ENCODE peak calls at places on chromosomes 12 and 14, in seven cellular contexts. N is H9, F is H1, E is IMR-90, T is trophoblast cell, S is neuronal stem cell, Q is mesendoderm. X is an unnamed sample.

GRCh38 chr12:44511289-44511688 is 364.8 kb downstream of the NELL2 start:
- DNase-seq in F (no peak), N (no peak), T (peak), Q (no peak), S (no peak), E (no peak), X (no peak)

GRCh38 chr12:1362143-1362542 is 232.2 kb downstream of the FBXL14 start:
- DNase-seq in T (no peak), Q (no peak), N (no peak), F (no peak), E (no peak), S (no peak), X (no peak)

GRCh38 chr14:79333198-79333546 is 878.1 kb downstream of the DIO2 start:
- DNase-seq in Q (peak), T (peak), S (no peak), E (no peak), F (no peak), N (no peak), X (no peak)

GRCh38 chr12:12548713-12549112 is 13.9 kb downstream of the DUSP16 start:
- DNase-seq in F (no peak), T (no peak), Q (no peak), S (no peak), N (no peak), E (no peak), X (no peak)

GRCh38 chr12:31234955-31235867 is 90.7 kb downstream of the SINHCAF start:
- DNase-seq in T (peak), F (peak), N (peak), S (peak), E (peak), Q (peak), X (peak)

GRCh38 chr12:109530301-109530685 is 43.0 kb downstream of the MMAB start:
- DNase-seq in N (no peak), Q (no peak), E (no peak), S (no peak), F (no peak), T (no peak), X (no peak)

GRCh38 chr14:96844857-96845570 is 47.8 kb downstream of the VRK1 start:
- DNase-seq in N (no peak), Q (no peak), E (no peak), S (no peak), F (no peak), T (no peak), X (no peak)

GRCh38 chr12:52689239-52689638 is 9.0 kb upstream of the KRT1 start:
- DNase-seq in F (no peak), Q (no peak), T (no peak), E (no peak), N (no peak), S (no peak), X (no peak)

GRCh38 chr12:95963104-95963503 is 20.0 kb downstream of the AMDHD1 start:
- DNase-seq in Q (peak), T (no peak), N (no peak), E (no peak), F (no peak), S (no peak), X (peak)

GRCh38 chr12:57904848-57905811 is 36.2 kb upstream of the ATP23 start:
- DNase-seq in F (peak), Q (peak), E (peak), S (peak), T (peak), N (peak), X (peak)

GRCh38 chr12:112839386-112839972 is 47.9 kb downstream of the RPH3A start:
- DNase-seq in N (no peak), T (peak), F (no peak), E (peak), S (no peak), Q (peak), X (peak)

GRCh38 chr14:24775919-24776318 is 141.9 kb upstream of the GZMB start:
- DNase-seq in N (peak), E (no peak), F (no peak), Q (no peak), S (no peak), T (no peak), X (no peak)

GRCh38 chr12:82841379-82841778 is 154.7 kb downstream of the TMTC2 start:
- DNase-seq in T (no peak), S (no peak), F (no peak), Q (no peak), E (no peak), N (no peak), X (no peak)

GRCh38 chr12:54824402-54824801 is 29.9 kb upstream of the MUCL1 start:
- DNase-seq in S (no peak), F (no peak), T (no peak), E (no peak), N (no peak), Q (peak), X (no peak)
- H4K8ac ChIP-seq in S (no peak), F (no peak), T (no peak), E (no peak), N (no peak), Q (no peak), X (no peak)

DNA sequence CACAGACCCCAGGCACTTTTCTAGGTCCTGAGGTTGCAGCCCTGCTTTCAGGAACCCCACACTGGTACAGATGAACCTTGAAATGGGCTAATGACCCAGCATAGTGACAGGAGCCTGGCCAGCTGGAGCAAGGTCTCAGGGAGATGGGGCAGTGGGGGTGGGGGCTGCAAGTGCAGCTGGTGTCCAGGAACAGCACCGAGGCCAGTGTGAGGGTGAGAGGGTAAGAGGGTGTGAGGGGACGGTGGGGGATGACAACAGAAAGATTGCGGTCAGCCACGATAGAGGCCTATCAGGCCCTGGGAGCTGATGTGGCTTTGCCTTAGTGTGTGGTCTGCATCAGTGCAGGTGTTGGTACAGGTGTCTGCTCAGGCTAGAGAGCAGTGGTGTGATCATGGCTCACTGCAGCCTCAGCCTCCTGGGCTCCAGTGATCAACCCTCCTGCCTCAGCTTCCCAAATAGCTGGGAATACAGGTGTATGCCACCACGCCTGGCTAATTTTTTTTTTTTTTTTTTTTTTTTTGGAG is 59.7 kb downstream of the EP400 start:
- DNase-seq in F (no peak), N (no peak), Q (no peak), T (no peak), S (no peak), E (no peak), X (no peak)
- H4K8ac ChIP-seq in F (no peak), N (no peak), Q (no peak), T (no peak), S (peak), E (no peak), X (no peak)

DNA sequence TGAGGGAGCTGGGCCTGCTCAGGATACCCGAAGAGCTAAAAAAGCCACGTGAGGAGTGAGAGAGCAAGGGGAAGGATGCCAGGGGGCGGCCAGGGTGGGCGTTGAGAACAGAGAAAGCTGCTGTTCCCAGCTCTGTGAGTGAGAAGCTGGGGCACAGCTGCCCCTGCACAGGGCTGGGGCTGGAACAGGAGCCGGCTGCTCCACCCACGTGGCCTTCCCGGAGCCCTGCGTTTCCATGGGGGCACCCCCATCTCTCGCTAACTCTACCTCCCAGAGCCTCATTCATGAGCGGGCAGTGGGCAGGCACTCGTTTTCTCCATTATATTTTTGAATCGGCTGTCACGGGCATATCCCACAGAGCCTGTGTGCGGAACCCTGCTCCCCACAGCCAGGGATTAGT is 42.7 kb downstream of the RFLNA start:
- DNase-seq in F (no peak), S (no peak), E (no peak), Q (no peak), N (no peak), T (no peak), X (no peak)
- H4K8ac ChIP-seq in F (no peak), S (no peak), E (no peak), Q (no peak), N (no peak), T (no peak), X (no peak)

DNA sequence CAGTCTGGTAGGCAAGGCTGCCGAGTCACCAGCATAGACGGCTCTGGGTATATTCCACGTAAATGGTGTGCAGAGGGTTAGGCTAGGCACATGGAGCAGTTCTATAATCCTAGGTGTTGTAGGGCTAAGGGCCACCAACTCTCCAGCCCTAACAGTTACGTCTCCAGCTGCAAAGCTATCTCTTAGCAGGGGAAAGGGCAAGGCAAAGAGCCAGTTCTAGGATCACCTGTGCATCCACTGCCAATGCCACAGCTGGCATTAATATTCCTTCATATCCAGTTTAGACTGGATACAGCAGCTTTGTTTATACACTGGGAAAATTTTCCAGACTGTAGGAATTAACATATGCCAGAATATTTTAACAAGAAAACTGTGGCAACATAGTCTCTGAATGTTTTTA is 53.0 kb downstream of the SH2B3 start:
- DNase-seq in F (peak), E (no peak), Q (no peak), T (no peak), S (no peak), N (no peak), X (no peak)
- H4K8ac ChIP-seq in F (no peak), E (no peak), Q (no peak), T (no peak), S (no peak), N (no peak), X (no peak)

DNA sequence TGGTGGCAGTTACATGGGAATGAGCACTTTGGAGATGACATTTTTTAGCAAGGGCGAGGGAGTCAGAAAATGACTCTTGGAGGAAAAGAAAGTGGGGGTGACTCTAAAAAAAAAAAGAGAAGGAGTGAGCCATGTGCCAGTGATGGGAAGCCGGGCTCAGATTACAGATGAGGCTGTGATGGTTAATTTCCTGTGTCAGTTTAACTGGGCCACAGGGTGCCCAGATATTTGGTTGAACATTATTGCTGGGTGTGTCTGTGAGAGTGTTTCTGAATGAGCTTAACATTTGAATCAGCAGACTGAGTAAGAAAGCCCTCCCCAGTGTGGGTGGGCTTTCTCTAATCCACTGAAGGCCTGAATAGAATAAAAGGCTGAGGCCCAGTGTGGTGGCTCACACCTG is 26.8 kb upstream of the CCDC60 start:
- DNase-seq in T (no peak), N (no peak), F (no peak), Q (no peak), S (no peak), E (no peak), X (no peak)
- H4K8ac ChIP-seq in T (no peak), N (no peak), F (no peak), Q (no peak), S (no peak), E (no peak), X (no peak)

DNA sequence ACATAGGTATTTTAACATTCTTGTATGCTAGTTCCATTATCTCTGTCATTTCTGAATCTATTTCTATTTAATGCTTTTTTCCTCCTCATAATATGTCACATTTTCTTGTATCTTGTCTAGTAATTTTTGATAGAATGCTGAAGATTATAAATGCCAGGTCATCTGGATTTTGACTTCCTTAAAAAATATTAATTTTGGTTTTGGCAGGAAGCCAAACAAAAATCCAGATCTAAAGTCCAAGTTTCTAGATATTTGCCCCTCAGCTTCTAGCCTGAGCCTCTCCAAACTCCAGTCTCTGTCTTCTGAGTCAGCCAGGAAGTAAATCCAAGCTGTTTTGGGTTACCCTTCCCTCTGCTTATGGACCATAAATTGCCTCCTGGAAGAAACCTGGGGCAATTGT is 335.4 kb downstream of the APAF1 start:
- DNase-seq in S (no peak), E (no peak), N (no peak), F (no peak), T (no peak), Q (no peak), X (no peak)
- H4K8ac ChIP-seq in S (no peak), E (no peak), N (no peak), F (no peak), T (no peak), Q (no peak), X (no peak)

GRCh38 chr12:58933068-58933681 is 12.9 kb upstream of the LRIG3 start:
- DNase-seq in T (no peak), N (no peak), E (no peak), F (no peak), Q (peak), S (no peak), X (no peak)

GRCh38 chr12:58927112-58927511 is 6.8 kb upstream of the LRIG3 start:
- DNase-seq in N (no peak), Q (no peak), F (no peak), S (no peak), T (no peak), E (no peak), X (no peak)

GRCh38 chr12:58934528-58934927 is 14.2 kb upstream of the LRIG3 start:
- DNase-seq in F (no peak), S (no peak), N (no peak), T (no peak), E (no peak), Q (no peak), X (no peak)

GRCh38 chr12:58931518-58931917 is 11.2 kb upstream of the LRIG3 start:
- DNase-seq in F (no peak), T (no peak), Q (peak), E (no peak), S (no peak), N (no peak), X (no peak)

GRCh38 chr12:58930770-58931324 is 10.5 kb upstream of the LRIG3 start:
- DNase-seq in T (no peak), N (no peak), S (no peak), F (no peak), E (peak), Q (no peak), X (no peak)
- H4K8ac ChIP-seq in T (no peak), N (no peak), S (no peak), F (no peak), E (no peak), Q (no peak), X (no peak)

DNA sequence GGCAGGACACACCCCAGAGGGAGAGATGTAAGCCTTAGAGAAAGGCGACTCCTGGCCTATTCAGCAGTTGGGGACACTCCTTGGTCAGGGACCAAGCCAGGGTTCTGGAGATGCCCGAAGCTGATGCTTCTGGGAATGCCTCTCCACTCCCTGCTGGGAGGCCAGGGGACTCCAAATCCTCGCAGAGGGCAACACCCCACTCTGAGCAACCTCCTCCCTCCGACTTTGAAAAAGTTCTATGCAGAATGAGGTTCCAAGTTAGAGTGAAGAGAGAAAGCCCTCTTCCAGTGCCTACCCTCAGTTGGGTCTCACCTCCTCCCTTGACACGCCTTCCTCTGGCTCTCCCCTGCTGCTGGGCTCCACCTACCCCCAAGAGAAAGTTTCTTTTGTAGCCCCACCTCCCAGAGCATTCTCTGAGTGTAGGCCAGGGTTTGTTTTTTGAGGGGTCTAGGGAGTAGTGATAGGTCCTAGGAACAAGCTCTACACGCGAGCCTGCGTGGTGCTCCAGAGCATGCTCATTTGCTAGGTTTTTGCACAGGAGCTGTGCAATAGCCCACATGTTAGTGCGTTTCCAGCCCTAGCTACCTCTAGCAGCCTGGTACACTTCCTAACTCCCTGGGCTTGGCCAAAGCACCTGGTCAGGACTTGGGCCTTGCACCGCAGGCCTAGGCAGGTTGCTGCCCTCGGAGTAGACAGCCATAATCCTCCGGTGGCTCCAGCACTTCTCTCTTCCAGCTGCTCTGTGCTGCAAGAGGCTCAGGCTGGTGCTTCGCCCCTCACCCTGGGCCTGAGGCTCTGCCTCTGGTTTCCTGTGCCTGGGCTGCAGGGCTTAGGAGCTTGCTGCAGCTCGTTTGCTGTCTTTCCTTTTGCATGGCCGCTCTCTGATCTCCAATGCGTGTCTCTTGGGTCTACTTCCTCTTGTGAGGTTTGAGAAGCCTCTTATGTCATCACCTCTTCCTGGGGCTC is 590 bp upstream of the CEBPE start:
- DNase-seq in N (no peak), E (no peak), F (no peak), Q (peak), T (no peak), S (no peak), X (no peak)
- H4K8ac ChIP-seq in N (no peak), E (no peak), F (peak), Q (no peak), T (no peak), S (no peak), X (no peak)

DNA sequence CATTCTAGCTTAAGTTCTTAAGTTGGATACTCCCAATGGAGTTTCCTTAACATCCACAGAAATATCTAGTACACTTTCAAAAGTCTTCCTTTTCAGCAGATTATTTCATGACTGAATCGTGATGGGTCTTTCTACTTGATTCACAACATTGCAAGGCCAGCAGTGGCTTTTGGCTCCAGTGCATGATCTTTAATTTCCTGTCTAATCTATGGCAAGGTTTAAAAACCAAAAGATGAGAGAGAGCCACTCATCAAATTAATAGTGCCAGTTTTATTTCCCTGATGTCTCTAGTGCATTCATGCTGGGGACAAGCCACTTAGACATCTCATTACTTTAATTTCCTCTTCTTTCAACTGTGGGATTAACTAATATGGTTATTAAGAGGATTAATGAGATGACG is 102.8 kb upstream of the PPM1H start:
- DNase-seq in S (no peak), E (no peak), N (no peak), T (no peak), Q (no peak), F (no peak), X (no peak)
- H4K8ac ChIP-seq in S (no peak), E (no peak), N (no peak), T (no peak), Q (no peak), F (no peak), X (no peak)

X was measured in mesenchymal stem cell.